ENCODE peak calls at places on chromosomes 6 and 20, in nine cellular contexts. N, F, Z, G, V, T, J, A and K are unnamed samples.

GRCh38 chr6:109853426-109853825 is 124.7 kb upstream of the GPR6 start:
- DNase-seq in N (no peak), F (no peak), Z (no peak), G (no peak), V (no peak), T (no peak), J (no peak), A (no peak), K (no peak)

GRCh38 chr20:51106011-51106410 is 83.1 kb upstream of the KCNG1 start:
- DNase-seq in N (no peak), F (no peak), Z (no peak), G (no peak), V (no peak), T (no peak), J (no peak), A (no peak), K (no peak)

GRCh38 chr6:122726649-122727048 is 52.9 kb upstream of the FABP7 start:
- DNase-seq in N (no peak), F (no peak), Z (no peak), G (peak), V (no peak), T (no peak), J (peak), A (no peak), K (no peak)

GRCh38 chr20:24957326-24957996 is 8.4 kb downstream of the CST7 start:
- DNase-seq in N (no peak), F (no peak), Z (no peak), G (no peak), V (no peak), T (no peak), J (no peak), A (no peak), K (no peak)

GRCh38 chr6:451336-451735 is 59.8 kb downstream of the IRF4 start:
- DNase-seq in N (no peak), F (no peak), Z (no peak), G (no peak), V (no peak), T (no peak), J (no peak), A (no peak), K (no peak)

GRCh38 chr6:37008484-37009186 is 3.2 kb downstream of the FGD2 start:
- DNase-seq in N (no peak), F (no peak), Z (no peak), G (no peak), V (no peak), T (no peak), J (no peak), A (peak), K (no peak)

GRCh38 chr20:62719250-62719945 is 10.8 kb downstream of the NTSR1 start:
- DNase-seq in N (no peak), F (no peak), Z (no peak), G (no peak), V (no peak), T (no peak), J (no peak), A (no peak), K (no peak)

GRCh38 chr20:24675651-24676352 is 206.4 kb downstream of the SYNDIG1 start:
- DNase-seq in N (no peak), F (no peak), Z (no peak), G (no peak), V (no peak), T (no peak), J (no peak), A (no peak), K (no peak)

GRCh38 chr6:144217264-144217663 is 66.9 kb downstream of the STX11 start:
- DNase-seq in N (no peak), F (no peak), Z (no peak), G (no peak), V (no peak), T (no peak), J (no peak), A (peak), K (no peak)

GRCh38 chr20:43043887-43044286 is 145.8 kb downstream of the PTPRT start:
- DNase-seq in N (no peak), F (no peak), Z (no peak), G (no peak), V (no peak), T (no peak), J (no peak), A (no peak), K (no peak)

GRCh38 chr20:25984933-25985332 is 288.3 kb upstream of the ZNF337 start:
- DNase-seq in N (no peak), F (no peak), Z (peak), G (no peak), V (peak), T (peak), J (peak), A (no peak), K (no peak)